ENCODE peak calls at places on chromosome 3, in six cellular contexts. P, V, N, Y, L and U are unnamed samples.

GRCh38 chr3:13555753-13556152 is 6.8 kb downstream of the FBLN2 start:
- DNase-seq in L (no peak), P (no peak), V (no peak), Y (no peak), N (no peak), U (no peak)

GRCh38 chr3:64730651-64731050 is 42.9 kb upstream of the ADAMTS9 start:
- DNase-seq in V (no peak), N (no peak), Y (peak), P (no peak), L (no peak), U (no peak)

GRCh38 chr3:133077688-133078087 is 39.5 kb downstream of the TMEM108 start:
- DNase-seq in V (no peak), P (no peak), N (no peak), L (no peak), Y (no peak), U (no peak)

GRCh38 chr3:186193534-186194450 is 84.9 kb upstream of the ETV5 start:
- DNase-seq in N (no peak), L (no peak), P (peak), V (no peak), Y (peak), U (no peak)

GRCh38 chr3:1439395-1439794 is 346.6 kb downstream of the CNTN6 start:
- DNase-seq in P (no peak), L (no peak), V (no peak), N (no peak), Y (peak), U (no peak)

GRCh38 chr3:194573680-194574437 is 59.4 kb downstream of the TMEM44 start:
- DNase-seq in P (peak), L (no peak), N (no peak), V (no peak), Y (peak), U (no peak)

GRCh38 chr3:43162573-43163084 is 56.8 kb upstream of the POMGNT2 start:
- DNase-seq in Y (no peak), L (no peak), V (no peak), N (no peak), P (no peak), U (no peak)

GRCh38 chr3:132134611-132135010 is 99.8 kb upstream of the CPNE4 start:
- DNase-seq in Y (no peak), L (peak), V (no peak), N (no peak), P (no peak), U (no peak)

GRCh38 chr3:174097686-174098085 is 700.1 kb downstream of the NLGN1 start:
- DNase-seq in N (no peak), P (no peak), V (no peak), L (no peak), Y (no peak), U (no peak)

GRCh38 chr3:194283218-194284006 is 67.7 kb downstream of the CPN2 start:
- DNase-seq in N (no peak), V (no peak), Y (no peak), L (no peak), P (no peak), U (no peak)

GRCh38 chr3:66555214-66555844 is 54.5 kb upstream of the LRIG1 start:
- DNase-seq in V (no peak), N (no peak), L (no peak), Y (no peak), P (no peak), U (no peak)

GRCh38 chr3:9248232-9249191 is 934 bp downstream of the SRGAP3 start:
- DNase-seq in P (no peak), V (no peak), N (no peak), L (no peak), Y (peak), U (no peak)

GRCh38 chr3:123120546-123120945 is 53.7 kb downstream of the PDIA5 start:
- DNase-seq in Y (no peak), V (no peak), P (no peak), L (no peak), N (no peak), U (no peak)

GRCh38 chr3:114758828-114759709 is 388.0 kb downstream of the ZBTB20 start:
- DNase-seq in Y (peak), V (no peak), L (no peak), P (no peak), N (no peak), U (no peak)

GRCh38 chr3:142897807-142898206 is 8.9 kb upstream of the PCOLCE2 start:
- DNase-seq in Y (no peak), N (no peak), L (no peak), V (no peak), P (no peak), U (no peak)

GRCh38 chr3:122001892-122002291 is 20.2 kb downstream of the ILDR1 start:
- DNase-seq in P (no peak), L (no peak), N (no peak), Y (no peak), V (no peak), U (no peak)

GRCh38 chr3:120824613-120825012 is 82.1 kb downstream of the GTF2E1 start:
- DNase-seq in V (no peak), Y (no peak), N (no peak), P (no peak), L (no peak), U (no peak)

GRCh38 chr3:148962513-148962912 is 28.8 kb upstream of the GYG1 start:
- DNase-seq in N (peak), Y (no peak), L (peak), V (no peak), P (no peak), U (no peak)

GRCh38 chr3:73637042-73637441 is 12.3 kb upstream of the PDZRN3 start:
- DNase-seq in P (no peak), L (no peak), Y (no peak), V (no peak), N (no peak), U (no peak)

GRCh38 chr3:24377218-24377993 is 117.2 kb downstream of the THRB start:
- DNase-seq in V (no peak), L (no peak), N (no peak), P (no peak), Y (no peak), U (no peak)

GRCh38 chr3:172102123-172102882 is 62.9 kb downstream of the FNDC3B start:
- DNase-seq in P (no peak), L (no peak), Y (peak), N (no peak), V (no peak), U (peak)

GRCh38 chr3:163657088-163657487 is 1421.2 kb downstream of the SI start:
- DNase-seq in V (no peak), L (no peak), Y (no peak), N (no peak), P (no peak), U (no peak)

GRCh38 chr3:124663690-124664089 is 66.6 kb upstream of the UMPS start:
- DNase-seq in V (no peak), P (no peak), L (peak), Y (no peak), N (no peak), U (no peak)

GRCh38 chr3:6124875-6125274 is 736.0 kb upstream of the GRM7 start:
- DNase-seq in L (no peak), N (no peak), P (no peak), V (no peak), Y (no peak), U (no peak)

GRCh38 chr3:172208586-172209332 is 169.4 kb downstream of the FNDC3B start:
- DNase-seq in L (no peak), N (no peak), P (no peak), V (no peak), Y (no peak), U (no peak)

GRCh38 chr3:154090116-154090420 is 31.1 kb upstream of the ARHGEF26 start:
- DNase-seq in L (no peak), Y (no peak), N (no peak), P (no peak), V (no peak), U (no peak)

GRCh38 chr3:156536524-156537316 is 18.2 kb downstream of the SSR3 start:
- DNase-seq in N (no peak), P (no peak), L (no peak), V (no peak), Y (no peak), U (no peak)

GRCh38 chr3:32105291-32106131 is 909 bp upstream of the GPD1L start:
- DNase-seq in L (no peak), P (no peak), N (no peak), Y (no peak), V (no peak), U (no peak)
- H3K4me3 ChIP-seq in L (peak), P (peak), N (peak), Y (no peak), V (peak), U (no peak)

DNA sequence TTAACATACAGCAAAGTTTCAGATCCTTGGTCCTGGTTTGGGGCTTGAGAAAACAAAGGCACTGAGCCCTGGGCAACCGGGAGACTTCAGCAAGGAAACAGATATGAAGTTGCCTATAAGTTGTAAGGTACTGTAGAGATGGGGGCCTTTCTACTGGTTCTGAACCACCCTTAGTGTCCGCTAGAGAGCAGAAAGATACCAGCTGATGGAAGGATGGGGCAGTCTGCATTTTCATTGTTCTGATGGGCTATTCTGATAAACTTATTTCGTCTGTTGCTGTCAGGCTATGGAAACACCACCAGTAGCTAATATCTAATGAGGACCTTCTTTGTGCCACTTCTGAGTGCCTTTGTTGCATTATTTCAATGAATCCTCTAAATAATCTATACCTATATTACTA is 38.7 kb downstream of the FGD5 start:
- DNase-seq in N (no peak), V (no peak), L (no peak), Y (no peak), P (no peak), U (no peak)
- TF ChIP-seq CTCF in N (no peak), V (no peak), L (no peak), Y (no peak), P (no peak), U (no peak)

GRCh38 chr3:126082334-126083137 is 1.4 kb downstream of the SLC41A3 start:
- DNase-seq in P (no peak), L (no peak), Y (no peak), V (no peak), N (no peak), U (no peak)
- H3K4me3 ChIP-seq in P (peak), L (peak), Y (no peak), V (peak), N (peak), U (peak)

GRCh38 chr3:78990164-78990563 is 777.6 kb downstream of the ROBO1 start:
- DNase-seq in N (no peak), L (no peak), Y (no peak), P (no peak), V (no peak), U (no peak)

GRCh38 chr3:78992400-78992799 is 775.4 kb downstream of the ROBO1 start:
- DNase-seq in Y (no peak), N (no peak), V (no peak), L (no peak), P (no peak), U (no peak)

GRCh38 chr3:78986702-78987101 is 781.1 kb downstream of the ROBO1 start:
- DNase-seq in Y (no peak), L (no peak), V (no peak), N (no peak), P (no peak), U (no peak)

GRCh38 chr3:78991656-78992055 is 776.1 kb downstream of the ROBO1 start:
- DNase-seq in L (no peak), V (no peak), Y (no peak), P (no peak), N (no peak), U (no peak)

GRCh38 chr3:78988324-78988723 is 779.5 kb downstream of the ROBO1 start:
- DNase-seq in V (no peak), N (no peak), Y (no peak), P (no peak), L (no peak), U (no peak)
- TF ChIP-seq CTCF in V (no peak), N (no peak), Y (peak), P (peak), L (peak), U (no peak)

DNA sequence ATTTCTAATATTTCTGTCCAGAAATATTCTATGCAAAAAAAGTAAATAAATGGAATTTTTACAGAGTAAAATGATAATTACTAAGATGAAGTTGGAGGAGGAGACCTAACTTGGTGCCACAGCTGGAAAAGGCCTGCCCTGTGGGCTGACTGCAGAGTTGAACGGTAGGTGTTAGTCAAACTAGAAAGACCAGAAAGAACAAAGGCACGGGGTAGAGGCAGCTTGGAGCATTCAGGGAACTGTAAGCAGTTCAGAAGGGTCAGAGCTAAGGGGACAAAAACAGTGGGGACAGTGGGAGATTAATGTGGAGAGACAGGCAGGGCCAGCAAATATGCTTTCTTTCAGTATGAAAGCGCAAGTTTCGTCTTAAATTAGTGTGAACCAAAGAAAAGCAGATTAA is 39.3 kb upstream of the PTPRG start:
- DNase-seq in L (no peak), N (no peak), P (no peak), V (no peak), Y (no peak), U (no peak)
- H3K4me3 ChIP-seq in L (no peak), N (no peak), P (no peak), V (no peak), Y (no peak), U (no peak)

DNA sequence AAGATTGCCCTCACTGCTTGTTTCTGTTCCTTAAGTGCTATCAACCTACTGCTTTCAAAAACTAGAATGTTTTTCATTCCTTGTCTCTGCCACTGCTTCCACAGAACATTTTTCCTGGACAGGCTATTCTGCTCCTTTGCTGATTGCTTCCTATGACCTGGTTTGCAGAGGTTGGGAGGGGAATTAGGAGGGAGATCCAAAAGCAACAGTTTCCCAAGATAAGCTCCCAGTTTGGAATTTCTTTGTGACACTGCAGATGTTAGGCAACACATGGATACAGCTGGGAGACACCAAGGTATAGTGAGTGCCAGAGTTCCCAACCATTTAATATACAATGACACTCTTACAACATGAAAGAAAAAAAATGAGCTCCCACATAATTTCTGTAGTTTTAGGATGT is 1036.5 kb downstream of the ROBO2 start:
- DNase-seq in N (no peak), Y (no peak), P (no peak), V (no peak), L (no peak), U (no peak)
- TF ChIP-seq CTCF in N (no peak), Y (no peak), P (no peak), V (no peak), L (no peak), U (no peak)

DNA sequence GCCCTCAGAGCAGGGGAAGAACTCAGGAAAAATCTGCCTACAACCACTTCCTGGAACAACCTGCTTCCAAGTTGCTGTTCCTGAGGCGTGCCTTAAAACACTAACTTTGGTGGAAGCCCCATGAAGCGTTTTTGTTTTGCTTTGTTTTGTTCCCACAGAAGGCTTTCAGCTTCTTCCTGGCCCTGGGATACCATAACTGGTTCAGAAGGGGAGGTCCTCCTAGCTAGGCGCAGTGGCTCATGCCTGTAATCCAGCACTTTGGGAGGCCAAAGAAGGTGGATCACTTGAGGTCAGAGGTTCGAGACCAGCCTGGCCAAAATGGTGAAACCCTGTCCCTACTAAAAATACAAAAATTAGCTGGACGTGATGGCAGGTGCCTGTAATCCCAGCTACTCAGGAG is 1.2 kb upstream of the IP6K1 start:
- DNase-seq in P (no peak), N (no peak), Y (no peak), L (no peak), V (no peak), U (no peak)
- H3K4me3 ChIP-seq in P (no peak), N (no peak), Y (no peak), L (no peak), V (no peak), U (no peak)

GRCh38 chr3:158094235-158094916 is 11.8 kb downstream of the SHOX2 start:
- DNase-seq in L (no peak), V (no peak), N (no peak), Y (no peak), P (no peak), U (no peak)
- TF ChIP-seq CTCF in L (no peak), V (no peak), N (no peak), Y (no peak), P (no peak), U (peak)

GRCh38 chr3:12352253-12352652 is 63.4 kb downstream of the PPARG start:
- DNase-seq in P (no peak), Y (no peak), V (no peak), L (no peak), N (no peak), U (no peak)
- H3K4me3 ChIP-seq in P (no peak), Y (no peak), V (no peak), L (no peak), N (no peak), U (no peak)

GRCh38 chr3:190692256-190692655 is 170.2 kb downstream of the GMNC start:
- DNase-seq in N (no peak), V (no peak), P (no peak), Y (no peak), L (no peak), U (no peak)
- TF ChIP-seq CTCF in N (no peak), V (no peak), P (no peak), Y (no peak), L (no peak), U (no peak)